ENCODE peak calls at places on chromosome 1, in seven cellular contexts. O is T follicular helper cell; R is HFFc6; Z is left cardiac atrium; P is prostate gland; T is activated naive CD4-positive, alpha-beta T cell; J is stimulated activated CD8-positive, alpha-beta memory T cell treated with anti-CD3 and anti-CD28 coated beads, Interleukin-15, amount 100 ng/mL, for 48 hours. G is an unnamed sample.

GRCh38 chr1:175784826-175785225 is 41.4 kb upstream of the TNR start:
- DNase-seq in Z (no peak), R (no peak), T (no peak), J (no peak), P (no peak), O (no peak), G (no peak)

GRCh38 chr1:150981805-150982712 is at the start of gene ANXA9:
- DNase-seq in O (no peak), Z (no peak), P (no peak), R (no peak), J (no peak), T (no peak), G (no peak)

GRCh38 chr1:207873055-207873890 is 37.7 kb downstream of the CD34 start:
- DNase-seq in P (no peak), T (no peak), O (no peak), J (no peak), Z (no peak), R (no peak), G (no peak)

GRCh38 chr1:79355073-79355472 is 348.5 kb upstream of the ADGRL4 start:
- DNase-seq in P (no peak), J (no peak), O (no peak), T (no peak), R (peak), Z (no peak), G (no peak)

GRCh38 chr1:200302893-200303250 is 107.0 kb downstream of the ZNF281 start:
- DNase-seq in T (no peak), O (no peak), R (no peak), P (no peak), Z (peak), J (no peak), G (no peak)

GRCh38 chr1:173038875-173039554 is 11.7 kb downstream of the TNFSF18 start:
- DNase-seq in O (no peak), R (no peak), P (no peak), J (no peak), Z (no peak), T (no peak), G (no peak)

GRCh38 chr1:59317780-59318179 is 20.9 kb downstream of the FGGY start:
- DNase-seq in P (no peak), R (no peak), O (no peak), T (no peak), Z (no peak), J (no peak), G (no peak)

GRCh38 chr1:53430779-53431178 is 28.4 kb upstream of the DMRTB1 start:
- DNase-seq in J (no peak), P (no peak), Z (no peak), O (no peak), T (no peak), R (no peak), G (no peak)

GRCh38 chr1:39892611-39893595 is 8.8 kb downstream of the MYCL start:
- DNase-seq in R (peak), P (peak), T (no peak), Z (no peak), O (no peak), J (no peak), G (peak)

GRCh38 chr1:248183996-248184395 is 9.4 kb downstream of the OR2M2 start:
- DNase-seq in O (no peak), T (no peak), P (no peak), Z (no peak), J (no peak), R (no peak), G (no peak)